ENCODE peak calls at places on chromosomes 3 and 15, in nine cellular contexts. K is stimulated activated CD8-positive, alpha-beta memory T cell treated with anti-CD3 and anti-CD28 coated beads, Interleukin-7, amount 100 ng/mL, for 1 hour; Q is colonic mucosa; G is activated CD4-positive, alpha-beta T cell treated with anti-CD3 and anti-CD28 coated beads for 48 hours; U is midbrain; W is GM13977; R is HCT116; Z is NCI-H524 treated with DMSO at 0.1 percent for 48 hours; J is HS-5. D is an unnamed sample.

GRCh38 chr15:69784808-69785550 is 312.7 kb downstream of the TLE3 start:
- DNase-seq in K (no peak), Q (no peak), G (no peak), U (no peak), W (no peak), R (no peak), Z (no peak), J (no peak), D (no peak)

GRCh38 chr3:139230391-139230790 is 113.4 kb upstream of the MRPS22 start:
- DNase-seq in K (no peak), Q (no peak), G (no peak), U (no peak), W (no peak), R (no peak), Z (no peak), J (no peak), D (no peak)

GRCh38 chr3:46085421-46086082 is 58.3 kb upstream of the XCR1 start:
- DNase-seq in K (no peak), Q (no peak), G (no peak), U (no peak), W (no peak), R (no peak), Z (no peak), J (no peak), D (no peak)

GRCh38 chr15:98698792-98699191 is 50.5 kb downstream of the IGF1R start:
- DNase-seq in K (no peak), Q (no peak), G (no peak), U (no peak), W (no peak), R (no peak), Z (no peak), J (no peak), D (no peak)

GRCh38 chr15:61100512-61100911 is 128.6 kb downstream of the RORA start:
- DNase-seq in K (no peak), Q (no peak), G (no peak), U (no peak), W (no peak), R (no peak), Z (no peak), J (no peak), D (no peak)

GRCh38 chr15:31390777-31391486 is 64.3 kb downstream of the KLF13 start:
- DNase-seq in K (no peak), Q (peak), G (no peak), U (no peak), W (no peak), R (no peak), Z (no peak), J (no peak), D (no peak)

GRCh38 chr3:159844383-159844730 is 144.3 kb upstream of the IL12A start:
- DNase-seq in K (no peak), Q (no peak), G (no peak), U (no peak), W (no peak), R (no peak), Z (no peak), J (no peak), D (no peak)

GRCh38 chr3:189121088-189121487 is 50.7 kb upstream of the TPRG1 start:
- DNase-seq in K (no peak), Q (no peak), G (no peak), U (no peak), W (no peak), R (no peak), Z (no peak), J (no peak), D (no peak)

GRCh38 chr3:54202029-54202428 is 79.7 kb downstream of the CACNA2D3 start:
- DNase-seq in K (no peak), Q (no peak), G (no peak), U (no peak), W (no peak), R (no peak), Z (no peak), J (no peak), D (no peak)

GRCh38 chr3:145698252-145698651 is 462.7 kb downstream of the PLOD2 start:
- DNase-seq in K (no peak), Q (no peak), G (no peak), U (no peak), W (no peak), R (no peak), Z (no peak), J (no peak), D (no peak)

GRCh38 chr3:160739079-160739478 is 17.0 kb upstream of the PPM1L start:
- DNase-seq in K (no peak), Q (no peak), G (no peak), U (no peak), W (no peak), R (no peak), Z (no peak), J (no peak), D (peak)

GRCh38 chr3:52471371-52472238 is 16.2 kb downstream of the NISCH start:
- DNase-seq in K (no peak), Q (peak), G (peak), U (peak), W (no peak), R (no peak), Z (no peak), J (no peak), D (peak)

GRCh38 chr3:37938011-37938410 is 52.6 kb upstream of the VILL start:
- DNase-seq in K (no peak), Q (no peak), G (no peak), U (no peak), W (no peak), R (no peak), Z (no peak), J (no peak), D (no peak)

GRCh38 chr15:54567408-54568040 is 589.3 kb downstream of the UNC13C start:
- DNase-seq in K (no peak), Q (no peak), G (no peak), U (no peak), W (no peak), R (no peak), Z (no peak), J (no peak), D (no peak)

GRCh38 chr3:133490468-133491351 is 82.8 kb upstream of the CDV3 start:
- DNase-seq in K (no peak), Q (no peak), G (peak), U (no peak), W (peak), R (no peak), Z (no peak), J (no peak), D (no peak)

GRCh38 chr15:64678126-64678819 is 97.1 kb downstream of the RBPMS2 start:
- DNase-seq in K (no peak), Q (no peak), G (no peak), U (no peak), W (no peak), R (no peak), Z (no peak), J (no peak), D (no peak)

GRCh38 chr3:129348734-129349133 is 70.1 kb downstream of the HMCES start:
- DNase-seq in K (no peak), Q (no peak), G (no peak), U (no peak), W (no peak), R (no peak), Z (no peak), J (no peak), D (no peak)

GRCh38 chr3:156826896-156827882 is 1.0 kb downstream of the LEKR1 start:
- DNase-seq in K (no peak), Q (no peak), G (no peak), U (peak), W (peak), R (no peak), Z (no peak), J (no peak), D (no peak)

GRCh38 chr3:54426431-54426830 is 304.1 kb downstream of the CACNA2D3 start:
- DNase-seq in K (no peak), Q (no peak), G (no peak), U (no peak), W (no peak), R (no peak), Z (no peak), J (no peak), D (no peak)

GRCh38 chr15:25787855-25788521 is 75.1 kb downstream of the ATP10A start:
- DNase-seq in K (no peak), Q (peak), G (no peak), U (no peak), W (no peak), R (no peak), Z (no peak), J (no peak), D (no peak)

GRCh38 chr3:177554900-177555759 is 357.8 kb upstream of the TBL1XR1 start:
- DNase-seq in K (no peak), Q (peak), G (no peak), U (no peak), W (no peak), R (no peak), Z (no peak), J (no peak), D (no peak)

GRCh38 chr3:64900916-64901903 is 213.4 kb upstream of the ADAMTS9 start:
- DNase-seq in K (no peak), Q (no peak), G (no peak), U (no peak), W (no peak), R (no peak), Z (no peak), J (no peak), D (no peak)

GRCh38 chr3:129651316-129652202 is 45.1 kb upstream of the PLXND1 start:
- DNase-seq in K (no peak), Q (no peak), G (no peak), U (peak), W (no peak), R (peak), Z (peak), J (peak), D (no peak)

GRCh38 chr15:96703794-96704550 is 373.5 kb downstream of the NR2F2 start:
- DNase-seq in K (no peak), Q (no peak), G (no peak), U (no peak), W (no peak), R (no peak), Z (no peak), J (no peak), D (no peak)

GRCh38 chr3:53688989-53689388 is 157.2 kb downstream of the CHDH start:
- DNase-seq in K (no peak), Q (no peak), G (no peak), U (no peak), W (no peak), R (no peak), Z (no peak), J (no peak), D (no peak)

GRCh38 chr15:22951381-22952280 is 28.5 kb downstream of the CYFIP1 start:
- DNase-seq in K (no peak), Q (no peak), G (no peak), U (no peak), W (no peak), R (no peak), Z (no peak), J (no peak), D (no peak)

GRCh38 chr3:171177056-171177455 is 150.5 kb upstream of the SLC2A2 start:
- DNase-seq in K (no peak), Q (no peak), G (no peak), U (no peak), W (no peak), R (no peak), Z (no peak), J (no peak), D (no peak)

GRCh38 chr3:52532838-52533622 is 627 bp downstream of the NT5DC2 start:
- DNase-seq in K (no peak), Q (peak), G (peak), U (no peak), W (peak), R (no peak), Z (no peak), J (no peak), D (no peak)

GRCh38 chr3:54988302-54989022 is 60.6 kb upstream of the LRTM1 start:
- DNase-seq in K (no peak), Q (peak), G (no peak), U (no peak), W (no peak), R (no peak), Z (no peak), J (peak), D (no peak)

GRCh38 chr15:31335991-31336942 is 9.6 kb downstream of the KLF13 start:
- DNase-seq in K (no peak), Q (no peak), G (no peak), U (no peak), W (no peak), R (no peak), Z (no peak), J (no peak), D (no peak)

GRCh38 chr3:100246999-100247398 is 13.8 kb upstream of the TBC1D23 start:
- DNase-seq in K (no peak), Q (no peak), G (no peak), U (no peak), W (no peak), R (no peak), Z (no peak), J (no peak), D (no peak)

GRCh38 chr15:85503151-85503797 is 122.9 kb downstream of the AKAP13 start:
- DNase-seq in K (no peak), Q (no peak), G (no peak), U (no peak), W (no peak), R (no peak), Z (no peak), J (no peak), D (no peak)

GRCh38 chr3:138946554-138947302 is at the start of the genes FOXL2 and FOXL2NB:
- DNase-seq in K (no peak), Q (no peak), G (peak), U (no peak), W (no peak), R (no peak), Z (no peak), J (no peak), D (no peak)

GRCh38 chr3:46700772-46701171 is 420 bp upstream of the TMIE start:
- DNase-seq in K (no peak), Q (no peak), G (no peak), U (peak), W (no peak), R (no peak), Z (no peak), J (no peak), D (no peak)